ENCODE peak calls at places on chromosomes 13 and 19, in ten cellular contexts. P is Panc1, A is transverse colon, X is fibroblast of lung, J is NB4, T is pancreas, M is uterus, Q is epithelial cell of esophagus, V is COR-L47, K is mesenchymal stem cell. E is an unnamed sample.

GRCh38 chr13:80151016-80151415 is 189.9 kb downstream of the SPRY2 start:
- DNase-seq in P (no peak), A (no peak), X (no peak), J (no peak), T (no peak), M (no peak), Q (peak; percentile 39), V (no peak), K (no peak), E (no peak)

GRCh38 chr19:17348700-17349099 is 11.3 kb downstream of the GTPBP3 start:
- DNase-seq in P (no peak), A (no peak), X (peak; percentile 45), J (no peak), T (peak; percentile 54), M (peak; percentile 69), Q (no peak), V (peak; percentile 53), K (peak; percentile 81), E (peak; percentile 23)

GRCh38 chr19:13764101-13764807 is at the start of gene MRI1:
- DNase-seq in P (no peak), A (peak; percentile 83), X (peak; percentile 72), J (peak; percentile 85), T (peak; percentile 88), M (peak; percentile 83), Q (peak; percentile 67), V (peak; percentile 47), K (peak; percentile 75), E (peak; percentile 53)

GRCh38 chr19:39557791-39558622 is 18.0 kb upstream of the EID2 start:
- DNase-seq in P (peak; percentile 91), A (no peak), X (no peak), J (no peak), T (no peak), M (no peak), Q (no peak), V (peak; percentile 24), K (peak; percentile 18), E (peak; percentile 54)

GRCh38 chr19:14113762-14114414 is 3.7 kb downstream of the PRKACA start:
- DNase-seq in P (no peak), A (peak; percentile 61), X (no peak), J (peak; percentile 49), T (peak; percentile 76), M (no peak), Q (no peak), V (no peak), K (no peak), E (no peak)

GRCh38 chr13:102854675-102855074 is 8.8 kb downstream of the ERCC5 start:
- DNase-seq in P (no peak), A (no peak), X (no peak), J (no peak), T (no peak), M (no peak), Q (no peak), V (no peak), K (no peak), E (no peak)

GRCh38 chr13:105462981-105463380 is 1072.5 kb downstream of the EFNB2 start:
- DNase-seq in P (no peak), A (no peak), X (peak; percentile 91), J (no peak), T (no peak), M (no peak), Q (no peak), V (peak; percentile 24), K (peak; percentile 40), E (no peak)

GRCh38 chr13:73995752-73996151 is 138.5 kb downstream of the KLF12 start:
- DNase-seq in P (no peak), A (no peak), X (no peak), J (no peak), T (no peak), M (no peak), Q (no peak), V (no peak), K (no peak), E (no peak)

GRCh38 chr19:56969726-56970125 is 129.2 kb upstream of the PEG3 start:
- DNase-seq in P (no peak), A (no peak), X (no peak), J (no peak), T (no peak), M (peak; percentile 39), Q (no peak), V (no peak), K (no peak), E (no peak)